ENCODE peak calls at places on chromosomes 13 and 19, in four cellular contexts. One of them, this sample, is unnamed.

GRCh38 chr19:8578642-8579265 is 1.5 kb upstream of the MYO1F start:
- DNase-seq in activated naive CD4-positive, alpha-beta T cell treated with anti-CD3 and anti-CD28 coated beads for 36 hours: peak; percentile 92
- DNase-seq in hippocampal formation: peak; percentile 54
- DNase-seq in NCI-H2081: peak; percentile 23
- DNase-seq in this sample: peak; percentile 61

GRCh38 chr13:110055089-110055488 is 251.9 kb downstream of the COL4A1 start:
- DNase-seq in hippocampal formation: no peak
- DNase-seq in NCI-H2081: no peak
- DNase-seq in activated naive CD4-positive, alpha-beta T cell treated with anti-CD3 and anti-CD28 coated beads for 36 hours: peak; percentile 27
- DNase-seq in this sample: no peak

GRCh38 chr19:48481191-48481500 is 12.0 kb downstream of the CYTH2 start:
- DNase-seq in NCI-H2081: no peak
- DNase-seq in activated naive CD4-positive, alpha-beta T cell treated with anti-CD3 and anti-CD28 coated beads for 36 hours: no peak
- DNase-seq in hippocampal formation: no peak
- DNase-seq in this sample: no peak

GRCh38 chr13:34137200-34137599 is 319.3 kb downstream of the RFC3 start:
- DNase-seq in hippocampal formation: no peak
- DNase-seq in NCI-H2081: no peak
- DNase-seq in activated naive CD4-positive, alpha-beta T cell treated with anti-CD3 and anti-CD28 coated beads for 36 hours: no peak
- DNase-seq in this sample: no peak

GRCh38 chr13:99681695-99682094 is 180.4 kb downstream of the TM9SF2 start:
- DNase-seq in hippocampal formation: no peak
- DNase-seq in activated naive CD4-positive, alpha-beta T cell treated with anti-CD3 and anti-CD28 coated beads for 36 hours: no peak
- DNase-seq in NCI-H2081: no peak
- DNase-seq in this sample: peak; percentile 57

GRCh38 chr19:47445937-47446402 is 25.7 kb downstream of the SLC8A2 start:
- DNase-seq in NCI-H2081: peak; percentile 74
- DNase-seq in hippocampal formation: peak; percentile 9
- DNase-seq in activated naive CD4-positive, alpha-beta T cell treated with anti-CD3 and anti-CD28 coated beads for 36 hours: peak; percentile 65
- DNase-seq in this sample: peak; percentile 94

GRCh38 chr19:1880611-1881392 is 4.5 kb downstream of the ABHD17A start:
- DNase-seq in activated naive CD4-positive, alpha-beta T cell treated with anti-CD3 and anti-CD28 coated beads for 36 hours: no peak
- DNase-seq in NCI-H2081: no peak
- DNase-seq in hippocampal formation: no peak
- DNase-seq in this sample: no peak

GRCh38 chr13:50334944-50335343 is 319.7 kb downstream of the KCNRG start:
- DNase-seq in hippocampal formation: no peak
- DNase-seq in NCI-H2081: no peak
- DNase-seq in activated naive CD4-positive, alpha-beta T cell treated with anti-CD3 and anti-CD28 coated beads for 36 hours: no peak
- DNase-seq in this sample: no peak

GRCh38 chr19:51098366-51099069 is 9.7 kb downstream of the CTU1 start:
- DNase-seq in NCI-H2081: no peak
- DNase-seq in activated naive CD4-positive, alpha-beta T cell treated with anti-CD3 and anti-CD28 coated beads for 36 hours: peak; percentile 56
- DNase-seq in hippocampal formation: no peak
- DNase-seq in this sample: no peak

GRCh38 chr13:90594694-90595093 is 752.8 kb upstream of the MIR17HG start:
- DNase-seq in hippocampal formation: no peak
- DNase-seq in NCI-H2081: no peak
- DNase-seq in activated naive CD4-positive, alpha-beta T cell treated with anti-CD3 and anti-CD28 coated beads for 36 hours: no peak
- DNase-seq in this sample: peak; percentile 54

GRCh38 chr13:40446365-40446764 is 220.1 kb downstream of the FOXO1 start:
- DNase-seq in activated naive CD4-positive, alpha-beta T cell treated with anti-CD3 and anti-CD28 coated beads for 36 hours: no peak
- DNase-seq in hippocampal formation: no peak
- DNase-seq in NCI-H2081: no peak
- DNase-seq in this sample: no peak

GRCh38 chr19:40539070-40539469 is 37.6 kb upstream of the SHKBP1 start:
- DNase-seq in activated naive CD4-positive, alpha-beta T cell treated with anti-CD3 and anti-CD28 coated beads for 36 hours: no peak
- DNase-seq in hippocampal formation: no peak
- DNase-seq in NCI-H2081: no peak
- DNase-seq in this sample: no peak

GRCh38 chr13:27406178-27406939 is 18.1 kb upstream of the GTF3A start:
- DNase-seq in activated naive CD4-positive, alpha-beta T cell treated with anti-CD3 and anti-CD28 coated beads for 36 hours: peak; percentile 27
- DNase-seq in hippocampal formation: no peak
- DNase-seq in NCI-H2081: peak; percentile 42
- DNase-seq in this sample: peak; percentile 57

GRCh38 chr13:52361225-52361624 is 44.7 kb downstream of the THSD1 start:
- DNase-seq in NCI-H2081: no peak
- DNase-seq in hippocampal formation: no peak
- DNase-seq in activated naive CD4-positive, alpha-beta T cell treated with anti-CD3 and anti-CD28 coated beads for 36 hours: no peak
- DNase-seq in this sample: no peak

GRCh38 chr13:41060723-41061074 is 610 bp upstream of the WBP4 start:
- DNase-seq in activated naive CD4-positive, alpha-beta T cell treated with anti-CD3 and anti-CD28 coated beads for 36 hours: peak; percentile 86
- DNase-seq in hippocampal formation: peak; percentile 83
- DNase-seq in NCI-H2081: peak; percentile 69
- DNase-seq in this sample: peak; percentile 77

GRCh38 chr13:38042771-38043170 is 173.2 kb upstream of the TRPC4 start:
- DNase-seq in hippocampal formation: no peak
- DNase-seq in NCI-H2081: no peak
- DNase-seq in activated naive CD4-positive, alpha-beta T cell treated with anti-CD3 and anti-CD28 coated beads for 36 hours: no peak
- DNase-seq in this sample: no peak

GRCh38 chr13:42497798-42498197 is 76.2 kb upstream of the TNFSF11 start:
- DNase-seq in activated naive CD4-positive, alpha-beta T cell treated with anti-CD3 and anti-CD28 coated beads for 36 hours: peak; percentile 64
- DNase-seq in hippocampal formation: no peak
- DNase-seq in NCI-H2081: no peak
- DNase-seq in this sample: no peak

GRCh38 chr13:106182404-106182803 is 353.1 kb downstream of the EFNB2 start:
- DNase-seq in hippocampal formation: no peak
- DNase-seq in activated naive CD4-positive, alpha-beta T cell treated with anti-CD3 and anti-CD28 coated beads for 36 hours: no peak
- DNase-seq in NCI-H2081: no peak
- DNase-seq in this sample: no peak

GRCh38 chr13:112174476-112175110 is 107.6 kb downstream of the SOX1 start:
- DNase-seq in activated naive CD4-positive, alpha-beta T cell treated with anti-CD3 and anti-CD28 coated beads for 36 hours: no peak
- DNase-seq in NCI-H2081: no peak
- DNase-seq in hippocampal formation: no peak
- DNase-seq in this sample: no peak

GRCh38 chr19:11116507-11116906 is 27.2 kb downstream of the LDLR start:
- DNase-seq in hippocampal formation: no peak
- DNase-seq in NCI-H2081: no peak
- DNase-seq in activated naive CD4-positive, alpha-beta T cell treated with anti-CD3 and anti-CD28 coated beads for 36 hours: no peak
- DNase-seq in this sample: no peak

GRCh38 chr19:55443824-55444719 is 972 bp upstream of the SHISA7 start:
- DNase-seq in NCI-H2081: no peak
- DNase-seq in hippocampal formation: no peak
- DNase-seq in activated naive CD4-positive, alpha-beta T cell treated with anti-CD3 and anti-CD28 coated beads for 36 hours: no peak
- DNase-seq in this sample: no peak

GRCh38 chr19:39805120-39805519 is 26.5 kb downstream of the LEUTX start:
- DNase-seq in hippocampal formation: no peak
- DNase-seq in activated naive CD4-positive, alpha-beta T cell treated with anti-CD3 and anti-CD28 coated beads for 36 hours: no peak
- DNase-seq in NCI-H2081: no peak
- DNase-seq in this sample: peak; percentile 33